ENCODE peak calls at places on chromosomes 16 and 17, in five cellular contexts. One of them, this sample, is unnamed.

GRCh38 chr17:65070620-65071019 is 14.1 kb upstream of the GNA13 start:
- DNase-seq in AG04450: no peak
- DNase-seq in PC-9: no peak
- DNase-seq in natural killer cell: no peak
- DNase-seq in tibial artery: no peak
- DNase-seq in this sample: no peak

GRCh38 chr17:4230142-4230541 is 33.6 kb downstream of the ANKFY1 start:
- DNase-seq in AG04450: peak; percentile 93
- DNase-seq in PC-9: peak; percentile 35
- DNase-seq in natural killer cell: no peak
- DNase-seq in tibial artery: peak; percentile 71
- DNase-seq in this sample: no peak

GRCh38 chr17:77319211-77320031 is 178.7 kb downstream of the SEC14L1 start:
- DNase-seq in AG04450: no peak
- DNase-seq in PC-9: peak; percentile 83
- DNase-seq in natural killer cell: no peak
- DNase-seq in tibial artery: peak; percentile 94
- DNase-seq in this sample: no peak

GRCh38 chr16:84795338-84796053 is 24.3 kb upstream of the CRISPLD2 start:
- DNase-seq in AG04450: peak; percentile 96
- DNase-seq in PC-9: no peak
- DNase-seq in natural killer cell: no peak
- DNase-seq in tibial artery: peak; percentile 84
- DNase-seq in this sample: no peak

GRCh38 chr16:29992371-29992967 is 2.9 kb downstream of the HIRIP3 start:
- DNase-seq in AG04450: no peak
- DNase-seq in PC-9: no peak
- DNase-seq in natural killer cell: no peak
- DNase-seq in tibial artery: no peak
- DNase-seq in this sample: no peak

GRCh38 chr17:27615121-27615520 is 15.9 kb upstream of the LGALS9 start:
- DNase-seq in AG04450: no peak
- DNase-seq in PC-9: no peak
- DNase-seq in natural killer cell: no peak
- DNase-seq in tibial artery: no peak
- DNase-seq in this sample: no peak

GRCh38 chr17:50768348-50768761 is 1.0 kb upstream of the ANKRD40CL start:
- DNase-seq in AG04450: no peak
- DNase-seq in PC-9: peak; percentile 84
- DNase-seq in natural killer cell: no peak
- DNase-seq in tibial artery: no peak
- DNase-seq in this sample: no peak

GRCh38 chr17:15161395-15161794 is 103.7 kb downstream of the PMP22 start:
- DNase-seq in AG04450: no peak
- DNase-seq in PC-9: no peak
- DNase-seq in natural killer cell: no peak
- DNase-seq in tibial artery: no peak
- DNase-seq in this sample: no peak

DNA sequence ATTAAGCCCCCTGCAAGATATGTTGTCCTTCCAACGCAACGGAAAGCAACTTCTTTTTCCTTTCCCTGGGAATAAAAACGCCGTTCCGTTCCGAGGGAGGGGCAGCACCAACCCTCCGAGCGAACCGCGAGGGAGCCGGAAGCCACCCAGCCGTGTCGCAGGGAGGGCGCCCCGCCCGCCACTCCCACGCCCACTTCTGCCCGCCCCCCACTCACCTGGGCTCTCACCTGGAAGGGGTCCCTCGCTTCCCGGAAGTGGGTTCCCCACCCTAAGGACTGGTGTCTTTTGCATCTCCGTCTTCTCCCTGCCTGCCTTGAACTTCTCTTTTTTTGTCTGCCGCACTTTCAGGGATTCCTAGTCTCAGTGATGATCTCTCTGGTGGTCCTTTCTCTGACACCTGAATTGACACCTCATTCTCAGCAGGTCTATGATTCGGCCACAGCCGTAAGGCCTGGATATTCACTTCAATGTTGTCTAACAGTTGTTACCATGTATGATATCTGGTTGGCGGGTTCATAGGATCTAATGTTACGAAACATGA is 25.3 kb upstream of the SLC47A1 start:
- DNase-seq in AG04450: no peak
- DNase-seq in PC-9: no peak
- DNase-seq in natural killer cell: peak; percentile 27
- DNase-seq in tibial artery: no peak
- DNase-seq in this sample: no peak
- TF ChIP-seq CTCF in AG04450: no peak
- TF ChIP-seq CTCF in PC-9: no peak
- TF ChIP-seq CTCF in natural killer cell: no peak
- TF ChIP-seq CTCF in tibial artery: no peak
- TF ChIP-seq CTCF in this sample: no peak

GRCh38 chr17:8186446-8186786 is 3.6 kb downstream of the BORCS6 start:
- DNase-seq in AG04450: no peak
- DNase-seq in PC-9: no peak
- DNase-seq in natural killer cell: no peak
- DNase-seq in tibial artery: no peak
- DNase-seq in this sample: no peak
- TF ChIP-seq CTCF in AG04450: no peak
- TF ChIP-seq CTCF in PC-9: peak; percentile 37
- TF ChIP-seq CTCF in natural killer cell: no peak
- TF ChIP-seq CTCF in tibial artery: no peak
- TF ChIP-seq CTCF in this sample: no peak

GRCh38 chr16:48831081-48831722 is 221.2 kb upstream of the N4BP1 start:
- DNase-seq in AG04450: no peak
- DNase-seq in PC-9: no peak
- DNase-seq in natural killer cell: no peak
- DNase-seq in tibial artery: no peak
- DNase-seq in this sample: no peak
- TF ChIP-seq CTCF in AG04450: no peak
- TF ChIP-seq CTCF in PC-9: peak; percentile 51
- TF ChIP-seq CTCF in natural killer cell: no peak
- TF ChIP-seq CTCF in tibial artery: no peak
- TF ChIP-seq CTCF in this sample: no peak

GRCh38 chr16:49918257-49918656 is 62.3 kb upstream of the ZNF423 start:
- DNase-seq in AG04450: no peak
- DNase-seq in PC-9: no peak
- DNase-seq in natural killer cell: no peak
- DNase-seq in tibial artery: no peak
- DNase-seq in this sample: no peak
- TF ChIP-seq CTCF in AG04450: no peak
- TF ChIP-seq CTCF in PC-9: no peak
- TF ChIP-seq CTCF in natural killer cell: no peak
- TF ChIP-seq CTCF in tibial artery: no peak
- TF ChIP-seq CTCF in this sample: no peak

GRCh38 chr16:85978291-85978775 is 79.4 kb downstream of the IRF8 start:
- DNase-seq in AG04450: no peak
- DNase-seq in PC-9: no peak
- DNase-seq in natural killer cell: no peak
- DNase-seq in tibial artery: no peak
- DNase-seq in this sample: no peak

GRCh38 chr16:85980686-85981085 is 81.7 kb downstream of the IRF8 start:
- DNase-seq in AG04450: no peak
- DNase-seq in PC-9: no peak
- DNase-seq in natural killer cell: no peak
- DNase-seq in tibial artery: no peak
- DNase-seq in this sample: no peak

GRCh38 chr16:85978976-85979375 is 80.0 kb downstream of the IRF8 start:
- DNase-seq in AG04450: no peak
- DNase-seq in PC-9: no peak
- DNase-seq in natural killer cell: no peak
- DNase-seq in tibial artery: no peak
- DNase-seq in this sample: no peak

GRCh38 chr16:85981826-85982562 is 83.0 kb downstream of the IRF8 start:
- DNase-seq in AG04450: no peak
- DNase-seq in PC-9: no peak
- DNase-seq in natural killer cell: no peak
- DNase-seq in tibial artery: no peak
- DNase-seq in this sample: no peak

GRCh38 chr16:85979605-85980004 is 80.6 kb downstream of the IRF8 start:
- DNase-seq in AG04450: no peak
- DNase-seq in PC-9: no peak
- DNase-seq in natural killer cell: no peak
- DNase-seq in tibial artery: no peak
- DNase-seq in this sample: no peak
- TF ChIP-seq CTCF in AG04450: no peak
- TF ChIP-seq CTCF in PC-9: no peak
- TF ChIP-seq CTCF in natural killer cell: no peak
- TF ChIP-seq CTCF in tibial artery: no peak
- TF ChIP-seq CTCF in this sample: no peak

DNA sequence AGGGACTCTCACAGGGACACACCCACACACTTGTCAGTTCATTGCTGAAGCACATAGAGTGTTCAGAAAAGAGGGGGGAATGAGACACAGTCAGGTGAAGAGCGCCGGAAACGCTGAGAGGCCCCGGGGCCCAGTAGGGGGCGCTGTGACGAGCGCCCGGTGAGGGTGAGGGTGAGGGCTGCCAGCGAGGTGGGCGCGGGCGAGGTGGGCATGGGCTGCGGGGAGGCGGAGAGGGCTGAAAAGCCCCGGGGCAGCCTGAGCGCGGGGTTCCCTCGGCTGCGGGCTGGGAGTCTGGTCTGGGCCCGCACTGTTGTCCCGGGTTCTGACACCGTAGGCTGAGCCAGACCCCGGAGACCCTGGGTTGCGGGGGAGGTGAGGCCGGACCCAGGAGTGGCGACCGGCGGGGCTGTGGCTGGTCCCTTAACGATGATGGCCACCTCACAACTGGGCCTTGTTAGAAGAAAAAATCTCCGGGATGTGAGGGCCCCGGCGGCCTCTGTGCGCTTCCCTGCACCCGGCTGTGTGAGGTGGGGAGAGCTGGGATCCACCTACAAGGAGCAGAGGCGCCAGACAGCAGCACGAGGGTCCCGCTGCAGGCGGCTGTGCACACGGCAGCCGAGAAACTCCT is 91.4 kb downstream of the C16orf78 start:
- DNase-seq in AG04450: no peak
- DNase-seq in PC-9: no peak
- DNase-seq in natural killer cell: peak; percentile 14
- DNase-seq in tibial artery: no peak
- DNase-seq in this sample: no peak
- TF ChIP-seq CTCF in AG04450: no peak
- TF ChIP-seq CTCF in PC-9: peak; percentile 21
- TF ChIP-seq CTCF in natural killer cell: no peak
- TF ChIP-seq CTCF in tibial artery: no peak
- TF ChIP-seq CTCF in this sample: peak; percentile 7

This sample was measured in D721Med.